ENCODE peak calls at places on chromosome X, in five cellular contexts. M, I, B, S and C are unnamed samples.

GRCh38 chrX:38654302-38654701 is 93.0 kb downstream of the TSPAN7 start:
- DNase-seq in M (peak; percentile 3), I (no peak), B (no peak), S (peak; percentile 37), C (no peak)

GRCh38 chrX:131067216-131067615 is 9.1 kb downstream of the ARHGAP36 start:
- DNase-seq in M (no peak), I (no peak), B (no peak), S (no peak), C (no peak)

GRCh38 chrX:71107762-71108360 is 1.3 kb upstream of the CXorf65 start:
- DNase-seq in M (no peak), I (no peak), B (no peak), S (no peak), C (peak; percentile 32)

GRCh38 chrX:153870791-153871360 is 15.1 kb downstream of the L1CAM start:
- DNase-seq in M (no peak), I (no peak), B (no peak), S (no peak), C (no peak)

GRCh38 chrX:119604778-119605177 is 1.4 kb downstream of the NKRF start:
- DNase-seq in M (no peak), I (no peak), B (no peak), S (no peak), C (no peak)

GRCh38 chrX:151702021-151702714 is 6.9 kb downstream of the PRRG3 start:
- DNase-seq in M (no peak), I (no peak), B (no peak), S (no peak), C (no peak)

GRCh38 chrX:14027511-14028019 is 2.1 kb downstream of the GEMIN8 start:
- DNase-seq in M (peak; percentile 50), I (no peak), B (no peak), S (peak; percentile 30), C (no peak)

GRCh38 chrX:150761176-150761818 is 68.1 kb downstream of the MTMR1 start:
- DNase-seq in M (no peak), I (no peak), B (no peak), S (no peak), C (no peak)

GRCh38 chrX:41664307-41665299 is 24.2 kb upstream of the GPR34 start:
- DNase-seq in M (no peak), I (no peak), B (no peak), S (no peak), C (no peak)

GRCh38 chrX:150482537-150483217 is 85.7 kb upstream of the MTM1 start:
- DNase-seq in M (no peak), I (no peak), B (peak; percentile 47), S (peak; percentile 28), C (no peak)

GRCh38 chrX:72572248-72573157 is at the start of gene HDAC8:
- DNase-seq in M (peak; percentile 47), I (no peak), B (peak; percentile 17), S (peak; percentile 82), C (peak; percentile 17)

GRCh38 chrX:37863728-37864127 is 16.4 kb upstream of the DYNLT3 start:
- DNase-seq in M (no peak), I (no peak), B (no peak), S (no peak), C (no peak)

GRCh38 chrX:45900751-45901150 is 644.5 kb downstream of the ZNF674 start:
- DNase-seq in M (no peak), I (no peak), B (no peak), S (no peak), C (no peak)

GRCh38 chrX:130216312-130216711 is 44.5 kb downstream of the RAB33A start:
- DNase-seq in M (no peak), I (no peak), B (no peak), S (no peak), C (no peak)

GRCh38 chrX:14546190-14546589 is 16.9 kb downstream of the GLRA2 start:
- DNase-seq in M (no peak), I (no peak), B (no peak), S (no peak), C (no peak)

GRCh38 chrX:11770320-11770719 is 12.3 kb downstream of the MSL3 start:
- DNase-seq in M (no peak), I (peak; percentile 29), B (peak; percentile 32), S (peak; percentile 78), C (peak; percentile 32)

GRCh38 chrX:102651242-102651967 is at the start of gene GPRASP1:
- DNase-seq in M (no peak), I (peak; percentile 59), B (peak; percentile 52), S (peak; percentile 62), C (peak; percentile 51)

GRCh38 chrX:55663584-55663983 is 40.4 kb downstream of the FOXR2 start:
- DNase-seq in M (no peak), I (no peak), B (no peak), S (no peak), C (no peak)

GRCh38 chrX:2451456-2452316 is 49.1 kb downstream of the DHRSX start:
- DNase-seq in M (peak; percentile 11), I (no peak), B (no peak), S (no peak), C (no peak)

GRCh38 chrX:75547137-75547536 is 24.3 kb upstream of the ZDHHC15 start:
- DNase-seq in M (no peak), I (no peak), B (no peak), S (no peak), C (no peak)

GRCh38 chrX:30777575-30777974 is 111.5 kb downstream of the TAB3 start:
- DNase-seq in M (no peak), I (no peak), B (no peak), S (no peak), C (no peak)

GRCh38 chrX:84974803-84975202 is 28.9 kb upstream of the APOOL start:
- DNase-seq in M (no peak), I (no peak), B (no peak), S (no peak), C (no peak)

GRCh38 chrX:121000589-121000988 is 15.0 kb upstream of the CT47A1 start:
- DNase-seq in M (no peak), I (no peak), B (no peak), S (no peak), C (no peak)

GRCh38 chrX:154515803-154516654 is at the start of gene FAM3A:
- DNase-seq in M (peak; percentile 31), I (peak; percentile 90), B (peak; percentile 88), S (peak; percentile 95), C (peak; percentile 84)

GRCh38 chrX:53716328-53717088 is 30.0 kb upstream of the HUWE1 start:
- DNase-seq in M (no peak), I (peak; percentile 33), B (peak; percentile 25), S (no peak), C (peak; percentile 53)

GRCh38 chrX:33415454-33415853 is 204.1 kb upstream of the DMD start:
- DNase-seq in M (no peak), I (no peak), B (no peak), S (no peak), C (no peak)

GRCh38 chrX:123291623-123292022 is 107.5 kb downstream of the GRIA3 start:
- DNase-seq in M (no peak), I (no peak), B (no peak), S (no peak), C (no peak)